ENCODE peak calls at places on chromosomes 7 and 10, in seven cellular contexts. F, V, J, A, B, Q and P are unnamed samples. For H3K27me3, the result is how much of the 10 kb centered on the place peaks cover.

GRCh38 chr7:114047889-114048288 is 129.1 kb upstream of the PPP1R3A start:
- DNase-seq in F (peak), V (peak), J (no peak), A (no peak), B (peak), Q (peak), P (no peak)

GRCh38 chr7:80232969-80233724 is 98.5 kb downstream of the GNAI1 start:
- DNase-seq in F (no peak), V (peak), J (no peak), A (no peak), B (no peak), Q (peak), P (no peak)

GRCh38 chr10:119153661-119154060 is 11.9 kb downstream of the SFXN4 start:
- DNase-seq in F (no peak), V (no peak), J (no peak), A (no peak), B (no peak), Q (no peak), P (no peak)

GRCh38 chr10:71771821-71772617 is 1.3 kb downstream of the VSIR start:
- DNase-seq in F (peak), V (peak), J (no peak), A (no peak), B (peak), Q (no peak), P (no peak)

GRCh38 chr10:92187101-92187500 is 103.8 kb downstream of the CPEB3 start:
- DNase-seq in F (no peak), V (no peak), J (no peak), A (no peak), B (no peak), Q (no peak), P (no peak)

GRCh38 chr7:11833431-11833830 is 1.4 kb upstream of the THSD7A start:
- DNase-seq in F (no peak), V (no peak), J (no peak), A (no peak), B (no peak), Q (no peak), P (peak)

GRCh38 chr7:101669307-101669706 is 40.2 kb upstream of the MYL10 start:
- DNase-seq in F (no peak), V (no peak), J (no peak), A (no peak), B (no peak), Q (no peak), P (no peak)

GRCh38 chr7:105141068-105141467 is 127.1 kb downstream of the KMT2E start:
- DNase-seq in F (peak), V (peak), J (no peak), A (no peak), B (peak), Q (no peak), P (peak)

GRCh38 chr10:120327671-120328070 is 129.4 kb upstream of the PLPP4 start:
- DNase-seq in F (no peak), V (no peak), J (no peak), A (no peak), B (no peak), Q (no peak), P (no peak)

GRCh38 chr7:86976958-86977357 is 82.5 kb downstream of the ELAPOR2 start:
- DNase-seq in F (no peak), V (no peak), J (no peak), A (no peak), B (no peak), Q (no peak), P (no peak)

GRCh38 chr7:55314967-55315366 is 50.2 kb upstream of the LANCL2 start:
- DNase-seq in F (no peak), V (no peak), J (no peak), A (no peak), B (no peak), Q (no peak), P (no peak)

GRCh38 chr7:44114586-44115310 is 8.6 kb downstream of the POLD2 start:
- DNase-seq in F (no peak), V (no peak), J (no peak), A (no peak), B (no peak), Q (no peak), P (no peak)

GRCh38 chr7:34133983-34134782 is 228.8 kb downstream of the BMPER start:
- DNase-seq in F (peak), V (peak), J (no peak), A (peak), B (peak), Q (peak), P (peak)

GRCh38 chr7:157616426-157616825 is 279.6 kb downstream of the DNAJB6 start:
- DNase-seq in F (no peak), V (no peak), J (no peak), A (no peak), B (no peak), Q (no peak), P (no peak)

GRCh38 chr10:31912898-31913847 is 15.5 kb downstream of the ARHGAP12 start:
- DNase-seq in F (peak), V (peak), J (no peak), A (no peak), B (no peak), Q (no peak), P (no peak)

GRCh38 chr7:26459794-26460193 is 168.1 kb downstream of the SNX10 start:
- DNase-seq in F (no peak), V (no peak), J (no peak), A (no peak), B (no peak), Q (no peak), P (no peak)

GRCh38 chr7:26460326-26460725 is 168.7 kb downstream of the SNX10 start:
- DNase-seq in F (no peak), V (no peak), J (no peak), A (no peak), B (peak), Q (no peak), P (no peak)

GRCh38 chr7:26458751-26459150 is 167.1 kb downstream of the SNX10 start:
- DNase-seq in F (no peak), V (no peak), J (no peak), A (no peak), B (no peak), Q (no peak), P (no peak)

GRCh38 chr7:26454180-26454579 is 162.5 kb downstream of the SNX10 start:
- DNase-seq in F (no peak), V (peak), J (no peak), A (no peak), B (no peak), Q (no peak), P (no peak)

DNA sequence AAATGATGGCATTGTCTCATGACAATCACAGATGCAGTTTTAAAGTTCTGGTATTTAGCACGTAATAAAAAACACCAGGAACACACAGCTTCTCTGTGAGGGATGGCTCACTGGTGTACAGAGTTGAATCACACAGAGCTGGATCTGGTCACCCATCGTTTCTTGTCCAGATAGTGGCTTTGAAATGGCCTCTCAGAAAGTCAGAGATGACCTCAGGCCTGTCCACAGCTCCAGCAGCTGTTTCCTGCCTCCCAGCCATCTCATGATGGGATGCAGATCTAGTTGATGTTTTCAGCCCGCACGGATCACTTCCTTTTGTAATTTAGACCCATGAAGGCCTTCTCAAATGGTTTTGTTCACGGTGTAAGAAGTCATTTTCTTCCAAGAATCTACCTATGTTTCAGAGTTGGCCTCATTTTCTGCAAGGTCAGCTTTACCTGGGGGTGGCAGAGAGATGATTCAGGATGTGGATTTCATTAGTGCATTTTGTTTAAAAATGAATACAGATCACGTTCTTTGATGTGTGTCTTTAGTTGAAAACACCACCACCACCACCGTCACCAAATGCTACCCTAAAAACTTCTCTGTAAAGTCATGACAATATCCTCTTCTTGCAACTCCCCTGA is 166.2 kb downstream of the SNX10 start:
- DNase-seq in F (no peak), V (no peak), J (no peak), A (no peak), B (no peak), Q (no peak), P (no peak)
- H3K27me3 ChIP-seq in F (under half), V (under half), J (under half), A (under half), B (under half), Q (under half), P (under half)

DNA sequence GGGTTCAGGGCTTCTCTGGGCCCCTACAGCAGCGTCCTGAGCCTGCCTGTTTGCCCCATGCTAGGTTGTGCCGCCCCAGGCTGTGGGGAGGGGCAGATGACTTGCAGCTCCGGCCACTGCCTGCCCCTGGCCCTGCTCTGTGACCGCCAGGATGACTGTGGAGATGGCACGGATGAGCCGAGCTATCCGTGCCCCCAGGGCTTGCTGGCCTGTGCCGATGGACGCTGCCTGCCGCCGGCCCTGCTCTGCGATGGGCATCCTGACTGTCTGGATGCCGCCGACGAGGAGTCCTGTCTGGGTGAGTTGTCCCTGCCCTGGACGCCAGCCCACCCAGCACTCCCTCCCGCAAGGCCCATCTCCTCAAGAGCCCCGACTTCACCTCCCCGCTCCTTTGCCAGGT is 15.7 kb upstream of the ZNF467 start:
- DNase-seq in F (no peak), V (no peak), J (no peak), A (no peak), B (no peak), Q (no peak), P (no peak)
- H3K27me3 ChIP-seq in F (under half), V (under half), J (under half), A (under half), B (under half), Q (half or more), P (under half)

DNA sequence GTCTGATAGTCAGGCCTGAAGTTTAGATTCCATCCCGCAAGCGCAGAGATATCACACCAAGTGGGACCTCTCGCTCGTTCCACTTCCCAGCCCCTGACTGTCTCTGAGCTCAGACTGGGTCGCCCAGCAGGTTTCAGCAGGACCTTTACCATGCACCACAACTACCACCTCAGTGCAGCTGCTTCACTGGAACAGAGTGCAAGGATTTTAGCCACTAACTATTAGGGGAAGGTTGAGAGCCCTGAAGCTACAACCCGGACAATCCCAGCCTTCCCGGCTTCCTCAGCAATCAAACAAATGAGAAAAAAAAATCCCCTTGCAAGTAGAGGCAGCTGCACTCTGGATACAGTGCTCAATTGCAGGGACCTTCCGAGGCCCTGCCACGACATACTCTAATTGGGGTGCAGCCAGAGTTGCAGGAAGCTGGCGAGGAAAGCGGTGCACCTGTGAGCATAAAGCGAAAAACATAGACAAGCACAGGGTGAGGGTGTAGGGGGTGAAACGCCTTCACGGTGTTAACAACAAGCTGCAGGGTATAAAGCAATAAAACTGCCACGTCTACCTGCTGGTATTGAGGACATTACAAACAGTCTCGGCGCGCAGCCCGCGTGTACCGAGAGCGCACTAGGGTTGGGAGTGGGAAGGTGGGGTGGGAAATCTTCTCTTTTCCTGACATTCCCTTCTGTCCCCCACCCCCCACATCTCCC is 2.6 kb upstream of the DLX6 start:
- DNase-seq in F (no peak), V (no peak), J (no peak), A (no peak), B (no peak), Q (no peak), P (no peak)
- H3K27me3 ChIP-seq in F (half or more), V (half or more), J (half or more), A (under half), B (half or more), Q (half or more), P (under half)

GRCh38 chr10:125057158-125058001 is 103.0 kb downstream of the CTBP2 start:
- DNase-seq in F (peak), V (peak), J (no peak), A (peak), B (peak), Q (peak), P (no peak)
- H3K27me3 ChIP-seq in F (under half), V (under half), J (under half), A (under half), B (under half), Q (under half), P (under half)

GRCh38 chr7:155886391-155887173 is 74.3 kb upstream of the SHH start:
- DNase-seq in F (no peak), V (no peak), J (no peak), A (no peak), B (no peak), Q (no peak), P (no peak)
- H3K27me3 ChIP-seq in F (under half), V (under half), J (under half), A (under half), B (under half), Q (under half), P (under half)

GRCh38 chr10:22294694-22295093 is 21.5 kb upstream of the COMMD3 start:
- DNase-seq in F (no peak), V (no peak), J (no peak), A (no peak), B (no peak), Q (no peak), P (no peak)

GRCh38 chr10:22293747-22294404 is 22.3 kb upstream of the COMMD3 start:
- DNase-seq in F (no peak), V (no peak), J (no peak), A (no peak), B (no peak), Q (no peak), P (no peak)
- H3K27me3 ChIP-seq in F (under half), V (under half), J (under half), A (under half), B (under half), Q (under half), P (under half)

GRCh38 chr10:128534686-128535085 is 408.5 kb upstream of the MKI67 start:
- DNase-seq in F (no peak), V (no peak), J (no peak), A (no peak), B (no peak), Q (no peak), P (no peak)
- H3K27me3 ChIP-seq in F (under half), V (under half), J (under half), A (under half), B (under half), Q (under half), P (under half)

DNA sequence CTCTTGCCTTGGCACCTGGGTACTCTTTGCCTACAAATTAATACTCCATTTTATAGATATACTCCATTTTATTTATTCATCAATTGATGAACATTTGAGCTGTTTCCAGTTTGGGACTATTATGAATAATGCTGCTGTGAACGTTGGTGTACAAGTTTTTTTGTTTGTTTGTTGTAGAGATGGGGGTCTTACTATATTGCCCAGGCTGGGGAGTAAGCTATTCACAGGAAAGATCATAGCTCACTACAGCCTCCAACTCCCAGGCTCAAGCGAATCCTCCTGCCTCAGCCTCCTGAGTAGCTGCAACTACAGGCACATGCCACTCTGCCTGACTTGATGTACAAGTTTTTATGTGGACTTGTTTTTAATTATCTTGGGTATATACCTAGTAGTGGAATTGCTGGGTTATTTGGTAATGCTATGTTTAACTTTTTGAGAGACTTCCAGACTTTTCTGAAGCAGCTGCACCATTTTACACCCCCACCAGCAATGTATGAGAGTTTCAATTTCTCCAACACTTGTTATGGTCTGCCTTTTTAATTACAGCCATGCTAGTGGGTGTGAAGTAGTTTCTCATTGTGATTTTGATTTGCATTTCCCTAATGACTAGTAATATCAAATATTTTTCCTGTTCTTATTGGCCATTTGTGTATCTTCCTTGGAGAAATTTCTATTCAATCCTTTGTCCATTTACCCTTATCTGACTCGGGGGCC is 15.9 kb downstream of the WBP1L start:
- DNase-seq in F (no peak), V (no peak), J (no peak), A (no peak), B (no peak), Q (no peak), P (no peak)
- H3K27me3 ChIP-seq in F (under half), V (under half), J (under half), A (under half), B (under half), Q (under half), P (under half)

GRCh38 chr7:30788640-30789333 is 17.6 kb downstream of the MINDY4 start:
- DNase-seq in F (no peak), V (no peak), J (no peak), A (no peak), B (no peak), Q (no peak), P (no peak)
- H3K27me3 ChIP-seq in F (under half), V (under half), J (under half), A (under half), B (under half), Q (under half), P (under half)